ENCODE peak calls at places on chromosomes 2 and 18, in four cellular contexts. P, J, D and G are unnamed samples.

GRCh38 chr2:240920783-240921231 is 14.7 kb downstream of the CROCC2 start:
- DNase-seq in J (no peak), D (no peak), P (peak; percentile 11), G (no peak)

GRCh38 chr2:173940208-173941020 is 24.8 kb downstream of the SP3 start:
- DNase-seq in D (no peak), J (no peak), P (no peak), G (no peak)

GRCh38 chr2:229282758-229283546 is 11.9 kb upstream of the PID1 start:
- DNase-seq in D (peak; percentile 98), P (no peak), J (peak; percentile 99), G (no peak)

GRCh38 chr18:23487738-23488625 is 15.3 kb upstream of the RMC1 start:
- DNase-seq in D (no peak), P (no peak), J (peak; percentile 22), G (no peak)

GRCh38 chr18:3458952-3459853 is 9.2 kb downstream of the TGIF1 start:
- DNase-seq in P (no peak), D (peak; percentile 69), J (peak; percentile 55), G (no peak)

GRCh38 chr18:3526421-3527354 is 76.7 kb downstream of the TGIF1 start:
- DNase-seq in P (no peak), J (peak; percentile 79), D (peak; percentile 87), G (peak; percentile 48)

GRCh38 chr2:47056374-47056773 is 98.7 kb downstream of the STPG4 start:
- DNase-seq in J (peak; percentile 93), D (no peak), P (no peak), G (no peak)

GRCh38 chr2:109459485-109459884 is 154.3 kb downstream of the SEPTIN10 start:
- DNase-seq in D (no peak), J (no peak), P (no peak), G (peak; percentile 1)

GRCh38 chr2:210620456-210620855 is 64.1 kb downstream of the CPS1 start:
- DNase-seq in D (no peak), P (no peak), J (peak; percentile 9), G (no peak)

GRCh38 chr2:85504434-85505261 is 34.3 kb upstream of the MAT2A start:
- DNase-seq in P (no peak), J (peak; percentile 81), D (peak; percentile 99), G (no peak)

GRCh38 chr18:68489018-68489792 is 225.7 kb downstream of the TMX3 start:
- DNase-seq in P (no peak), J (no peak), D (no peak), G (no peak)

GRCh38 chr2:95025406-95026319 is at the start of gene MAL:
- DNase-seq in J (peak; percentile 19), D (peak; percentile 23), P (no peak), G (peak; percentile 44)

GRCh38 chr2:24915796-24916195 is 4.2 kb downstream of the ADCY3 start:
- DNase-seq in J (peak; percentile 32), D (no peak), P (no peak), G (no peak)

GRCh38 chr18:51321696-51322095 is 124.2 kb upstream of the MEX3C start:
- DNase-seq in J (peak; percentile 68), D (peak; percentile 85), P (no peak), G (no peak)

GRCh38 chr2:170714156-170715061 is 728 bp upstream of the SP5 start:
- DNase-seq in J (no peak), D (no peak), P (peak; percentile 28), G (no peak)

GRCh38 chr2:222791946-222792649 is 68.7 kb upstream of the ACSL3 start:
- DNase-seq in J (peak; percentile 73), D (no peak), P (no peak), G (no peak)

GRCh38 chr2:122622896-122623295 is 867.4 kb downstream of the TSN start:
- DNase-seq in J (no peak), P (no peak), D (no peak), G (no peak)

GRCh38 chr18:46555724-46556123 is 101.3 kb downstream of the LOXHD1 start:
- DNase-seq in P (no peak), D (no peak), J (peak; percentile 12), G (peak; percentile 52)

GRCh38 chr2:220779918-220780317 is 792.2 kb downstream of the EPHA4 start:
- DNase-seq in P (no peak), J (peak; percentile 65), D (peak; percentile 77), G (no peak)

GRCh38 chr2:174681099-174681982 is 82.9 kb downstream of the CHRNA1 start:
- DNase-seq in P (no peak), J (peak; percentile 58), D (no peak), G (no peak)

GRCh38 chr2:145159676-145160075 is 639.8 kb upstream of the ZEB2 start:
- DNase-seq in P (no peak), J (no peak), D (no peak), G (no peak)

GRCh38 chr2:69734858-69735574 is 6.9 kb upstream of the ANXA4 start:
- DNase-seq in D (no peak), J (no peak), P (no peak), G (no peak)

GRCh38 chr2:85990084-85990483 is 101.3 kb upstream of the ST3GAL5 start:
- DNase-seq in P (no peak), J (no peak), D (no peak), G (no peak)

GRCh38 chr2:112690853-112691390 is 29.9 kb upstream of the NT5DC4 start:
- DNase-seq in D (peak; percentile 76), P (no peak), J (peak; percentile 70), G (peak; percentile 71)

GRCh38 chr2:164430166-164430783 is 191.0 kb downstream of the GRB14 start:
- DNase-seq in J (peak; percentile 59), P (no peak), D (peak; percentile 14), G (no peak)

GRCh38 chr18:22398464-22398863 is 19.3 kb downstream of the CTAGE1 start:
- DNase-seq in J (peak; percentile 27), P (no peak), D (no peak), G (no peak)

GRCh38 chr2:81481994-81482368 is 1177.4 kb upstream of the LRRTM1 start:
- DNase-seq in D (no peak), J (peak; percentile 0), P (no peak), G (no peak)

GRCh38 chr18:79567481-79568147 is 112.0 kb upstream of the CTDP1 start:
- DNase-seq in P (no peak), D (peak; percentile 75), J (peak; percentile 93), G (peak; percentile 35)

GRCh38 chr18:8793445-8794132 is 88.2 kb downstream of the MTCL1 start:
- DNase-seq in P (no peak), J (no peak), D (no peak), G (no peak)

GRCh38 chr18:11927497-11927896 is 19.4 kb upstream of the MPPE1 start:
- DNase-seq in D (no peak), J (peak; percentile 75), P (no peak), G (no peak)

GRCh38 chr18:8117008-8117376 is 492.2 kb upstream of the RAB12 start:
- DNase-seq in D (no peak), J (peak; percentile 6), P (no peak), G (no peak)

GRCh38 chr2:180412224-180412623 is 405.1 kb upstream of the CWC22 start:
- DNase-seq in D (no peak), J (no peak), P (no peak), G (no peak)

GRCh38 chr2:180405520-180405919 is 398.4 kb upstream of the CWC22 start:
- DNase-seq in P (no peak), J (no peak), D (no peak), G (no peak)

GRCh38 chr2:180411631-180412030 is 404.5 kb upstream of the CWC22 start:
- DNase-seq in D (no peak), P (no peak), J (peak; percentile 14), G (no peak)

DNA sequence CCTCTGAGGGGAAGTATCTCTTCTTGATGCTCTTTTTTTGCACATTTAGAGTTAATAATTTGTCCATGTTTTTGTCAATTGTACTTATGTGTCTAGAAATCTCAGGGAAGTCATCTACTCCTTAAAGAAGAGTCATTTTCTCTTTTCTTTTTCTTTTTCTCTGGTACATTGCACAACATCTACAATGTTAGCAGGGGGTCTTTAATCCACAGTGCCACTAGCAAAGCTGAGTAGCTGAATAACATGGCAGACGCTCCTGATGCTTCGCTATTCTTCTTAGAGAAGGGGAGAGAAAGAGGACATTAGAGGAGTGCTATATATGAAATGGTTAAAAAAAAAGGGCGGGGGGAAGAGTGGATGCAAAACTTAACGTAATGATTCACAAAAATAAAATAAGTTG is 399.6 kb upstream of the CWC22 start:
- DNase-seq in P (no peak), D (no peak), J (no peak), G (no peak)
- H3K4me3 ChIP-seq in P (no peak overlapping the region), D (no peak overlapping the region), J (no peak overlapping the region), G (no peak overlapping the region)

DNA sequence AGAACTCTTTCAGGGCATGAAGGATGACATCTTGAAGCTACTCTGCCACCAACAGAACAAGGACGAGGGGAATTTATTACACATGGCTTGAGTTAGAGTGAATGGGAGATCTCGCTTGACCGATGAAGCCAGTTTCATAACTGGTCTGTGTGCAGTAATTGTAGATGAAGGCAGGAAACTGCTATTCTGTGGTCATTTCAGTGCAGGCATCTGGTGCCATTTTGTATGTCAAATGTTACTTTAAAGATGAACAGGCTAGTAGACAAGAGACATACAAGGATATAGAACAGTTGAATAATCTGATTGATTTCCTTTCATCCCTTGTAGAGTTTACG is 20.6 kb downstream of the GREB1 start:
- DNase-seq in J (no peak), P (no peak), D (no peak), G (no peak)
- H3K27ac ChIP-seq in J (peak overlapping the region; percentile 45), P (no peak overlapping the region), D (no peak overlapping the region), G (no peak overlapping the region)

GRCh38 chr2:27823135-27823534 is 51.6 kb downstream of the MRPL33 start:
- DNase-seq in D (no peak), P (no peak), J (no peak), G (no peak)

GRCh38 chr2:27828305-27828704 is 56.8 kb downstream of the MRPL33 start:
- DNase-seq in P (no peak), J (no peak), D (no peak), G (no peak)

GRCh38 chr2:27824401-27824800 is 52.9 kb downstream of the MRPL33 start:
- DNase-seq in D (no peak), J (no peak), P (no peak), G (no peak)

GRCh38 chr2:27822049-27822448 is 50.5 kb downstream of the MRPL33 start:
- DNase-seq in P (no peak), J (no peak), D (no peak), G (no peak)

DNA sequence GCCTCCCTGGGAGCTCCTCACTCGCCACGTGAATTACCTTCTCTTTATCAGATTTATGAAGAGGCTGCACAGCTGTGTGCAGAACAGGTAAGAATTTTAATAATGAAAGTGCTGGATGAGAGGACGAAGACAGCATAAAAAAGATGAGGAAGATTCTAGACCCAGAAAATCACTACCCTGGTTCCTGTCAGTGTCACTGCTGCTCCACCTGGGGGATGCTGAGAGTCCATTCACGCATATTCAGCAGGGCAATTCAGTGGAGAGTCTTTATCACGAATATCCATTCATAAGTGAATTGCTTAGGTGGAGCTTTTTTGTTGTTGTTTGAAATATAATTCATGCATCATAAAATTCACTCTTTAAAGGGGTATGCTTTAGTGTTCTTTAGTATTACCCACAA is 52.0 kb downstream of the MRPL33 start:
- DNase-seq in P (no peak), D (no peak), J (no peak), G (no peak)
- TF ChIP-seq CTCF in P (no peak), D (no peak), J (no peak), G (no peak)

DNA sequence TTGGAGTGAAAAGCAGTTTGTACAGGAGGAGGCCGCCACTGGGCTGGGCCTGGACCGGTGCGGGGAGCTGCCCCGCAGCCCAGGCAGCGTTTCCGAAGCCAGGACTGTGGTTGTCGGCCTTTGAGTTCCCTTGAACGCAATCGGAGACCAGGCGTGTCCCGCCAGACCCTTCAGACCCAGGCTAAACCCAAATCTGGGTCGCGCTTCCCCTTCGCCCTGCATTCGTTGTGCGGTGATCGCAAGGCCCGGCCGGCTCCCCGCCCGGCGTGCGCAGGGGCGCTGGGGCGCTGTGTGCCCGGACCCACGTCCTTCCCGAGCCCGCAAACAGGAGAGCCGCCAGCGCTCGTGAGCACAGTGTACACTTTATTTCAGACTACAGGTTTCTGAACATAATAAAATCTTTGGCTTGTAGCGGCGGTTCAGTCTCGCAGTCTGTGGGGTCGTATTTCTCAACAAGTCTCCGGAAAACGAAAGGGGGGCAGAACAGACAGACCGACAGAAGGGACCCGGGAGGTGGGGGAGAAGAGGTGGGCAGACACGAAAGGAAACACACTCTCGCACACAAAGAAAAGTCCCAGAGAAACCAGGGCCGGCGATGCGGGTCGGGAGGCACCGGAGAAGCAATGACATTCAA is 5.5 kb downstream of the EN1 start:
- DNase-seq in J (no peak), P (no peak), D (no peak), G (no peak)
- H3K4me3 ChIP-seq in J (no peak overlapping the region), P (no peak overlapping the region), D (no peak overlapping the region), G (peak overlapping the region; percentile 28)